ENCODE peak calls at places on chromosome 1, in ten cellular contexts. D is choroid plexus epithelial cell, J is progenitor cell of endocrine pancreas, F is dorsolateral prefrontal cortex, V is MCF 10A, H is AG04450, C is cardiac muscle cell, U is left lung, N is SK-N-SH, B is spleen. I is an unnamed sample.
A peak's percentile ranks its signal among the peaks of the same experiment; 100 is the strongest.

GRCh38 chr1:151048645-151049032 is 1.1 kb downstream of the C1orf56 start:
- DNase-seq in V (no peak), B (no peak), J (no peak), F (no peak), N (peak; percentile 86), H (no peak), U (no peak), D (no peak), C (no peak), I (no peak)

GRCh38 chr1:168609133-168609715 is 32.8 kb downstream of the XCL1 start:
- DNase-seq in B (peak; percentile 74), F (peak; percentile 68), D (peak; percentile 67), C (peak; percentile 36), U (no peak), J (no peak), H (no peak), V (peak; percentile 65), N (no peak), I (no peak)

GRCh38 chr1:59511476-59512465 is 214.9 kb downstream of the FGGY start:
- DNase-seq in H (no peak), N (no peak), C (no peak), V (no peak), U (no peak), J (no peak), F (no peak), D (peak; percentile 79), B (no peak), I (no peak)

GRCh38 chr1:94039871-94040569 is 80.9 kb downstream of the ABCA4 start:
- DNase-seq in F (no peak), V (no peak), C (no peak), U (no peak), H (no peak), D (no peak), B (no peak), N (peak; percentile 59), J (no peak), I (no peak)

GRCh38 chr1:175148068-175148467 is 44.5 kb downstream of the KIAA0040 start:
- DNase-seq in U (no peak), V (no peak), D (no peak), B (no peak), N (no peak), H (no peak), J (no peak), C (no peak), F (no peak), I (no peak)

GRCh38 chr1:9315411-9316079 is 22.9 kb downstream of the SPSB1 start:
- DNase-seq in B (no peak), N (no peak), F (no peak), H (peak; percentile 69), J (no peak), V (peak; percentile 84), C (no peak), U (peak; percentile 24), D (peak; percentile 94), I (no peak)

GRCh38 chr1:53902235-53902920 is 8.4 kb downstream of the DIO1 start:
- DNase-seq in N (no peak), H (no peak), F (no peak), J (no peak), D (peak; percentile 8), B (no peak), U (no peak), C (no peak), V (no peak), I (no peak)

GRCh38 chr1:85202864-85203255 is 2.0 kb upstream of the SYDE2 start:
- DNase-seq in J (no peak), C (no peak), V (no peak), B (no peak), D (no peak), U (no peak), F (no peak), H (no peak), N (no peak), I (no peak)

GRCh38 chr1:70314706-70315304 is 39.7 kb downstream of the ANKRD13C start:
- DNase-seq in J (no peak), C (no peak), F (no peak), B (no peak), V (no peak), N (peak; percentile 9), D (no peak), H (no peak), U (no peak), I (no peak)

GRCh38 chr1:107018445-107018844 is 38.0 kb upstream of the PRMT6 start:
- DNase-seq in V (no peak), B (no peak), N (no peak), C (no peak), U (no peak), J (no peak), F (no peak), D (no peak), H (no peak), I (no peak)

GRCh38 chr1:70084314-70084915 is 121.0 kb downstream of the LRRC40 start:
- DNase-seq in H (no peak), N (no peak), C (no peak), B (no peak), U (no peak), F (no peak), J (no peak), D (peak; percentile 63), V (peak; percentile 15), I (no peak)

GRCh38 chr1:48414264-48414663 is 57.7 kb downstream of the SPATA6 start:
- DNase-seq in N (no peak), V (no peak), C (peak; percentile 30), U (no peak), J (no peak), B (no peak), D (peak; percentile 66), F (no peak), H (no peak), I (no peak)

DNA sequence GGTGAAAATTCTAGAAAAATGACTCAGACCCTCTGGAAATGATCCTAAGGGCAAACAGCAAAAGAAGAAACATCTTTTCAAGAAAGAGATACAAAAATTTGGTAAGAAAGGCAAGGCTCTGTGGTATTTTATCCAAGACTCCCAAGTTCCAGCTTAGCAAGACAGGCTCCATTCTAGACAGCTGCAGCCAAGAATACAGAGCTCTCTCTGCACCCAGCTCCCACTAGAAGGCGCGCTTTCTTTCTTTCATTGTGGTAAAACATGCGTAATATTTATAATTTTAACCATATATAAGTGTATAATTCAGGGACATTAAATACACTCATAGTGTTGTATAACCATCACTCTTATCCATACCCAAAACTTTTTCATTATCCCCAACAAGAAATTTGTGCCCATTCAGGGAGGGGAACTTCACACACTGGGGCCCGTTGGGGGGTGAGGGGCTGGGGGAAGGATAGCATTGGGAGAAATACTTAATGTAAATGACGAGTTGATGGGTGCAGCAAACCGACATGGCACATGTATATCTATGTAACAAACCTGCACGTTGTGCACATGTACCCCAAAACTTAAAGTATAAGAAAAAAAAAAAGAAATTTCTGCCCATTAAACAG is 2.2 kb upstream of the HFM1 start:
- DNase-seq in N (no peak), J (no peak), D (peak; percentile 33), V (peak; percentile 43), U (no peak), F (no peak), C (no peak), H (no peak), B (no peak), I (no peak)
- TF ChIP-seq CTCF in N (peak; percentile 51), J (peak; percentile 7), D (peak; percentile 64), V (peak; percentile 32), U (no peak), F (no peak), C (peak; percentile 33), H (no peak), B (no peak), I (no peak)

DNA sequence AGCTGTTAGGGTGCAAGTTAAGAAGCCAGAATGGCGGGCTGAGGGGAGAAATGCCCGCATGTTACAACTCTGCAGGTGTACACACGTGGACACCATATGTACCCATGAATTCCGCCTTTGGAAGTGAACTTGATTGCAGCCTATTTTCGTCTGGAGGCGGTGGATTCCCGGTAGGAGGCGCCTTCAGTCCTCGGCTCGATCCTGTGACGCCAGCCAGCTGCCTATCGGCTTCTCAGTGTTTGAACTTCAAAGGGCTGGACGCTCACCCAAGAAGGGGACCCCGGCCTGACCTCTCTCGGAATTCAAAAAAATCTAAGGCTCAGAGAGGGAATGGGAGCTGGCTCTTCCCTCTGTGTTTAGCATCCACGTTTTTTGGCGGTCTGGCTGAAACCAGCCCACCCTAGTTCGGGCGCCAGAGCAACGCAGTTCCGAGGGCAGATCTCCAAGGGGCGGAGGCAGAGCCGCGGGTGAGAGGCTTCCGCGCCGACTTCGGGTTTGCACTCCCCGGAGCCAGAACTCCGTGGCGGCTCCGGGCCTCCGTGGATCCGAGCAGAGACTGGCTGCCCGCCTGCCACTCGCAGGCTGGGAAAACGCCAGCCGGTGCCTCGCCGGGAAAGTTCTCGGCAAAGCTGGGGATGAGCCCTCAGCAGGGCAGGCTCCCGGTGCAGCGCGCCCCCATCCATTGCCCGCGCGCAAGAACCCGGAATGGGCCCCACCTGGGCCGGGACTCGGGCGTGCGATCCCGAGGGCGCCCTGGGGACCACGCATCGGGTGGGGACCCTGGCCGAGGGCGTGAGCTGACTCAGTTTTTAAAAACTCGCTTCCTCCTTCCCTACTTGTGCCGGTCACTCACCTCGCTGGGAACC is 996 bp upstream of the TMEM51 start:
- DNase-seq in B (peak; percentile 78), H (peak; percentile 74), C (peak; percentile 93), U (peak; percentile 89), N (peak; percentile 79), D (peak; percentile 94), J (peak; percentile 63), F (peak; percentile 75), V (peak; percentile 92), I (peak; percentile 77)
- TF ChIP-seq CTCF in B (peak; percentile 8), H (peak; percentile 82), C (peak; percentile 78), U (peak; percentile 44), N (peak; percentile 76), D (peak; percentile 84), J (peak; percentile 63), F (peak; percentile 68), V (peak; percentile 45), I (no peak)

DNA sequence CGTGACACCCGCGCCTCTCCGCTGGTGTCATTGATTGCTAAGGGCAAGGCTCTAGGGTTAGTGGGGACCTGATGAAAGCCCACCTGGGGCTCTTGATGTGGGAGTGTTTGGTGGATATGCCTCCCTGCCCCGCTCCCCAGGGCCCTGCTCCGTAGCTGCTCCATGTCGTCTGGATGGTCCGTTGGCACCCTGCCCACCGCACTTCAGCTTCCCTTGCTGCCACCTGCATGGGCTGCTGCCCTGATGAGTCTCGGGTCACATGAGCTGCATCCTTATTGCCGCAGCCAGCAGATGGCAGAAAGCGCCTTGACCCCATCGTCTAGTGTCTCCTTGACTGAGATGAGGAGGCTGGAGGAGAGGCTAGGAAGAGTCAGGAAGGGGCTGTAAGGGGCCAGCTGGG is 439.4 kb downstream of the CAMTA1 start:
- DNase-seq in U (no peak), D (peak; percentile 8), C (no peak), J (no peak), F (no peak), N (no peak), B (peak; percentile 50), V (peak; percentile 22), H (no peak), I (no peak)
- TF ChIP-seq CTCF in U (no peak), D (peak; percentile 27), C (peak; percentile 19), J (no peak), F (no peak), N (no peak), B (no peak), V (peak; percentile 9), H (no peak), I (no peak)

DNA sequence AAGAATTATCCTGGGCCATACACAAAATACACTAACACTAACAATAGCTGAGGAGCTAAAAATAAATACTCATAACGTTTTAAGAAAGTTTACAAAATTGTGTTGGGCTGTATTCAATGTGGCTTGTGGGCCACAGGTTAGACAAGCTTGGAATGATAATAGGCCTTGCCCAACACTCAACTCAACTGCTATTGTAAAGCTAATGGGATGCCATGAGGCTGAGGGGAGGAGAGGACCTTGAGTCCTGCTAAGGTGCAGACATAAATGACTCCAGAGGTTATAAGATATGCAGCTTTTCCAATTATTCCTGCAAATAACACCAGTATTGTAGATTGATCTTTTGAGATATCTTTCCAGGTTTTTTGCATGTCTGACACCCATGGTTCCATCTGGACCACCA is 97.0 kb downstream of the FCRL5 start:
- DNase-seq in U (no peak), F (no peak), V (no peak), B (no peak), D (no peak), J (no peak), C (no peak), H (no peak), N (no peak), I (no peak)
- TF ChIP-seq CTCF in U (no peak), F (no peak), V (no peak), B (no peak), D (no peak), J (no peak), C (no peak), H (no peak), N (no peak), I (no peak)

I was measured in glutamatergic neuron.